ENCODE peak calls at places on chromosomes 13 and 19, in six cellular contexts. O, J, W, H, A and Q are unnamed samples.

GRCh38 chr19:56297010-56297409 is 17.6 kb downstream of the ZSCAN5A start:
- DNase-seq in O (no peak), J (no peak), W (no peak), H (no peak), A (no peak), Q (no peak)

GRCh38 chr19:4866595-4867424 is 657 bp downstream of the PLIN3 start:
- DNase-seq in O (peak), J (no peak), W (peak), H (no peak), A (peak), Q (peak)

GRCh38 chr13:37139356-37139755 is 33.9 kb upstream of the CSNK1A1L start:
- DNase-seq in O (no peak), J (no peak), W (no peak), H (no peak), A (no peak), Q (no peak)

GRCh38 chr13:60754211-60754610 is 357.2 kb downstream of the TDRD3 start:
- DNase-seq in O (no peak), J (no peak), W (no peak), H (no peak), A (no peak), Q (no peak)

GRCh38 chr19:58059003-58059671 is at the start of gene ZNF135:
- DNase-seq in O (no peak), J (no peak), W (peak), H (no peak), A (no peak), Q (peak)

GRCh38 chr13:26295812-26296211 is 41.9 kb downstream of the CDK8 start:
- DNase-seq in O (no peak), J (no peak), W (no peak), H (no peak), A (no peak), Q (no peak)

GRCh38 chr19:1101337-1101698 is 2.5 kb upstream of the GPX4 start:
- DNase-seq in O (no peak), J (no peak), W (no peak), H (no peak), A (no peak), Q (no peak)

GRCh38 chr13:84896128-84896527 is 903.1 kb downstream of the SLITRK6 start:
- DNase-seq in O (peak), J (peak), W (peak), H (peak), A (peak), Q (peak)

GRCh38 chr19:32870154-32870573 is 597 bp upstream of the SLC7A9 start:
- DNase-seq in O (no peak), J (no peak), W (peak), H (no peak), A (peak), Q (no peak)

GRCh38 chr19:22257916-22258315 is 28.3 kb upstream of the ZNF729 start:
- DNase-seq in O (no peak), J (no peak), W (no peak), H (no peak), A (no peak), Q (no peak)

GRCh38 chr13:103039183-103039582 is 27.0 kb downstream of the SLC10A2 start:
- DNase-seq in O (no peak), J (no peak), W (no peak), H (no peak), A (no peak), Q (no peak)

GRCh38 chr13:73248711-73249580 is 190.1 kb downstream of the KLF5 start:
- DNase-seq in O (no peak), J (no peak), W (no peak), H (peak), A (no peak), Q (no peak)

GRCh38 chr13:27658569-27658968 is 36.9 kb downstream of the POLR1D start:
- DNase-seq in O (no peak), J (no peak), W (no peak), H (no peak), A (no peak), Q (no peak)

GRCh38 chr13:40813662-40814454 is 24.4 kb downstream of the SLC25A15 start:
- DNase-seq in O (no peak), J (no peak), W (peak), H (no peak), A (peak), Q (peak)

GRCh38 chr13:113561417-113562084 is 23.0 kb upstream of the TFDP1 start:
- DNase-seq in O (no peak), J (no peak), W (peak), H (no peak), A (no peak), Q (no peak)

GRCh38 chr19:44948237-44948636 is 2.4 kb downstream of the APOC2 start:
- DNase-seq in O (no peak), J (no peak), W (no peak), H (no peak), A (no peak), Q (no peak)

GRCh38 chr19:29590278-29590677 is 15.8 kb upstream of the POP4 start:
- DNase-seq in O (no peak), J (no peak), W (no peak), H (no peak), A (no peak), Q (no peak)

GRCh38 chr19:42422576-42423461 is 4.4 kb downstream of the LIPE start:
- DNase-seq in O (no peak), J (no peak), W (no peak), H (no peak), A (peak), Q (no peak)

GRCh38 chr19:33194884-33195710 is 967 bp downstream of the LRP3 start:
- DNase-seq in O (no peak), J (no peak), W (peak), H (no peak), A (peak), Q (no peak)

GRCh38 chr19:31223805-31224534 is 125.3 kb downstream of the TSHZ3 start:
- DNase-seq in O (no peak), J (no peak), W (no peak), H (no peak), A (no peak), Q (no peak)

GRCh38 chr13:74136089-74136658 is 2.0 kb upstream of the KLF12 start:
- DNase-seq in O (no peak), J (no peak), W (no peak), H (no peak), A (no peak), Q (no peak)

GRCh38 chr19:34484328-34484727 is 2.8 kb downstream of the WTIP start:
- DNase-seq in O (no peak), J (no peak), W (no peak), H (no peak), A (no peak), Q (no peak)

GRCh38 chr19:1746401-1747284 is 6.7 kb upstream of the ONECUT3 start:
- DNase-seq in O (no peak), J (no peak), W (peak), H (peak), A (no peak), Q (no peak)

GRCh38 chr19:6580313-6580712 is 10.6 kb downstream of the CD70 start:
- DNase-seq in O (no peak), J (no peak), W (no peak), H (peak), A (no peak), Q (no peak)

GRCh38 chr13:99886706-99887105 is 84.9 kb downstream of the ZIC5 start:
- DNase-seq in O (no peak), J (no peak), W (peak), H (no peak), A (no peak), Q (no peak)

GRCh38 chr13:29892149-29892548 is 41.7 kb upstream of the UBL3 start:
- DNase-seq in O (no peak), J (no peak), W (no peak), H (no peak), A (no peak), Q (no peak)

GRCh38 chr13:93388701-93389100 is 162.1 kb downstream of the GPC6 start:
- DNase-seq in O (no peak), J (no peak), W (no peak), H (no peak), A (no peak), Q (no peak)

GRCh38 chr19:318509-318774 is 26.2 kb downstream of the MIER2 start:
- DNase-seq in O (no peak), J (no peak), W (no peak), H (no peak), A (no peak), Q (no peak)

GRCh38 chr19:38337360-38337653 is 1.7 kb downstream of the CATSPERG start:
- DNase-seq in O (no peak), J (no peak), W (no peak), H (no peak), A (peak), Q (no peak)

GRCh38 chr13:113632706-113633484 is 25.1 kb downstream of the ATP4B start:
- DNase-seq in O (no peak), J (no peak), W (no peak), H (no peak), A (no peak), Q (no peak)

GRCh38 chr19:37977391-37977790 is 70.4 kb downstream of the SIPA1L3 start:
- DNase-seq in O (no peak), J (no peak), W (no peak), H (no peak), A (no peak), Q (no peak)

GRCh38 chr13:113744197-113745000 is 14.6 kb upstream of the TMEM255B start:
- DNase-seq in O (no peak), J (no peak), W (no peak), H (no peak), A (no peak), Q (no peak)

GRCh38 chr13:33870046-33870668 is 52.2 kb downstream of the RFC3 start:
- DNase-seq in O (no peak), J (no peak), W (no peak), H (no peak), A (no peak), Q (no peak)
- TF ChIP-seq YY1 in O (no peak), J (no peak), W (no peak), H (no peak), A (no peak), Q (no peak)

GRCh38 chr19:39966617-39967016 is 4.3 kb upstream of the PSMC4 start:
- DNase-seq in O (no peak), J (no peak), W (no peak), H (no peak), A (no peak), Q (no peak)
- TF ChIP-seq ZNF274 in O (no peak), J (no peak), W (no peak), H (no peak), A (no peak), Q (no peak)

DNA sequence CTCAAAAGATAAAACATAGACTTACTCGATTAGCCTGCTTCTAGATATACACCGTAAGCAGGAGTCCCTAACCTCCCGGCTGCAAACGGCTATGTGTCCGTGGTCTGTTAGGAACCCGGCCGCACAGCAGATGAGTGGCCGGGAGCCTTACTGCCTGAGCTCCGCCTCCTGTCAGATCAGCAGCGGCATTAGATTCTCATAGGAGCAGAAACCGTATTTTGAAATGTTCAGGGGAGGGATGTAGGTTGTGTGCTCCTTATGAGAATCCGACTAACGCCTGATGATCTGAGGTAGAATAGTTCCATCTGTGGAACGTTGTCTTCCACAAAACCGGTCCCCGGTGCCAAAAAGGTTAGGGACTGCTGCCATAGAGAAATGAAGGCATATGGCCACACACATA is 1491.9 kb downstream of the SLITRK5 start:
- DNase-seq in O (no peak), J (no peak), W (no peak), H (no peak), A (no peak), Q (no peak)
- H3K4me3 ChIP-seq in O (no peak), J (no peak), W (no peak), H (no peak), A (no peak), Q (no peak)

DNA sequence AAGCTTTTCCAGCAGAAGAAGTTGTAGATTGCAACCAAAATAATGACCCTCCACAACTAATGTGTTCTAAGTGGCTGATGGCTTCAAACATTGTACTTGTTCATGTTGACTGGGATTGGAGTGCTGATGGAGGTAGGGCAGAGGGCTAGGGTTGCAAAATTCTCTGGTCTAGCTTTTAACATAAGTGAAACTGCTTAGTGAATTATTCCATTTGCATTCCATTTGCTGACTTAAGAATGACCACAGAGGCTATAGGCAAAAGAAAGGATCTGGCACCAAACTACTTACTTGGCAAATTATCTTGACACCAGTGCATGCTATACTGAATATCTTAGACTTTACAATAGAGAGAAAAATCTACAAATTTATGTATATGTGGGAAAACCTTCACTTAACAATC is 287.0 kb downstream of the FGF9 start:
- DNase-seq in O (no peak), J (no peak), W (no peak), H (no peak), A (no peak), Q (no peak)
- TF ChIP-seq YY1 in O (no peak), J (no peak), W (no peak), H (no peak), A (no peak), Q (no peak)

GRCh38 chr19:47704656-47705055 is 8.6 kb upstream of the EHD2 start:
- DNase-seq in O (no peak), J (no peak), W (no peak), H (no peak), A (no peak), Q (no peak)

GRCh38 chr19:47711652-47712239 is 1.5 kb upstream of the EHD2 start:
- DNase-seq in O (no peak), J (no peak), W (no peak), H (no peak), A (peak), Q (no peak)

GRCh38 chr19:47704024-47704423 is 9.2 kb upstream of the EHD2 start:
- DNase-seq in O (no peak), J (no peak), W (no peak), H (no peak), A (no peak), Q (no peak)

GRCh38 chr19:47703301-47703700 is 9.9 kb upstream of the EHD2 start:
- DNase-seq in O (no peak), J (no peak), W (no peak), H (no peak), A (no peak), Q (no peak)

DNA sequence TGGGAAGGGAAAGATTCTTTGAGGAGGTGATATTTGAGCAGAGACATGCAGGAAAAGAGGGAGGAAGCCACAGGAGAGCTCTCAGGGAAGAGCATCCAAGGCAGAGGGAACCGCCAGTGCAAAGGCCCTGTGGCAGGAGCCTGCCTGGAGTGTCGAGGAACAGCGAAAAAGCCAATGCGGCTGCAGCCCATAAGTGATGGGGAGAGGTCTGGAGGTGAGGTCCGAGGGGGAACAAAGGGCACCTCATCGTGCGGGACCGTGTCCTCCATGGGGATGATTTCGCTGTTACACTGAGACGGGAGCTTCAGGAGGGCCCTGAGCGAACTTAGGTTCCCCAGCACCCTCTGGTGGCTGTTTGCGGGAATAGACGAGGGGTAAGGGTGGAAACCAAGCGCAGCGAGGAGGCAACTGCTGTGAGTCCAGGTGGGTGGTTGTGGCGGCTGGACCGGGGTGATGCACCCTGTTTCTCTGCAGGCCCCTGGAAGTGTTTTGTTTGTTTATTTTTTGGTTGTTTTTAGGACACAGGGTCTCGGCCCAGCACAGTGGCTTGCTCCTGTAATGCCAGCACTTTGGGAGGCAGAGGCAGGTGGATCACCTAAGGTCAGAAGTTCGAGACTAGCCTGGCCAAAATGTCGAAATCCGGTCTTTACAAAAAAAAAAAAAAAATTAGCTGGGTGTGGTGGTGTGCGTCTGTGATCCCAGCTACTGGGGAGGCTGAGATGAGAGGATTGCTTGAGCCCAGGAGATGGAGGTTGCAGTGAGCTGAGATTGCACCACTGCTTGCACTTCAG is 5.9 kb upstream of the EHD2 start:
- DNase-seq in O (peak), J (peak), W (peak), H (peak), A (peak), Q (peak)
- TF ChIP-seq ZNF274 in O (no peak), J (no peak), W (no peak), H (no peak), A (no peak), Q (no peak)

GRCh38 chr19:35944553-35944952 is 8.4 kb downstream of the LRFN3 start:
- DNase-seq in O (peak), J (no peak), W (no peak), H (no peak), A (no peak), Q (no peak)
- H3K4me3 ChIP-seq in O (no peak), J (no peak), W (no peak), H (no peak), A (no peak), Q (no peak)